ENCODE peak calls at places on chromosomes 7 and 10, in nine cellular contexts. J is hepatocyte, B is PC-9, E is ascending aorta, M is left ventricle myocardium inferior, G is IMR-90, Z is A549, I is Panc1, A is left lung. T is an unnamed sample.

GRCh38 chr7:44326261-44327125 is 1.1 kb upstream of the CAMK2B start:
- DNase-seq in A (peak; percentile 39), E (no peak), B (no peak), J (no peak), M (no peak), Z (no peak), G (no peak), I (no peak), T (no peak)

GRCh38 chr10:34884272-34884952 is 69.3 kb upstream of the PARD3 start:
- DNase-seq in Z (no peak), G (no peak), M (no peak), A (no peak), B (no peak), I (no peak), J (no peak), E (no peak), T (no peak)

GRCh38 chr7:42106562-42106961 is 130.4 kb downstream of the GLI3 start:
- DNase-seq in J (no peak), B (no peak), E (no peak), A (no peak), Z (no peak), I (no peak), G (no peak), M (no peak), T (no peak)

GRCh38 chr10:90417466-90418210 is 440.2 kb downstream of the HTR7 start:
- DNase-seq in I (no peak), A (no peak), J (no peak), B (no peak), E (no peak), Z (no peak), M (no peak), G (peak; percentile 41), T (no peak)

GRCh38 chr10:94308866-94309265 is 53.9 kb downstream of the NOC3L start:
- DNase-seq in E (no peak), Z (no peak), I (no peak), B (no peak), A (no peak), M (no peak), J (no peak), G (peak; percentile 15), T (no peak)

GRCh38 chr10:69728335-69728861 is 73.3 kb upstream of the COL13A1 start:
- DNase-seq in M (no peak), E (no peak), J (peak; percentile 36), A (no peak), B (peak; percentile 32), G (peak; percentile 80), I (no peak), Z (no peak), T (no peak)

GRCh38 chr7:80240265-80241025 is 105.8 kb downstream of the GNAI1 start:
- DNase-seq in I (no peak), A (no peak), E (no peak), J (no peak), M (no peak), G (peak; percentile 85), B (no peak), Z (no peak), T (no peak)

GRCh38 chr7:159015081-159015893 is 129.4 kb downstream of the VIPR2 start:
- DNase-seq in G (no peak), A (peak; percentile 66), E (peak; percentile 93), Z (peak; percentile 62), M (peak; percentile 81), B (no peak), J (peak; percentile 58), I (no peak), T (no peak)

GRCh38 chr7:95933618-95934017 is 161.3 kb downstream of the DYNC1I1 start:
- DNase-seq in J (no peak), M (no peak), Z (no peak), I (no peak), A (no peak), B (no peak), G (no peak), E (no peak), T (no peak)

GRCh38 chr10:5942001-5942400 is 35.3 kb downstream of the IL15RA start:
- DNase-seq in J (no peak), G (no peak), B (no peak), M (no peak), E (no peak), Z (no peak), A (no peak), I (no peak), T (no peak)

GRCh38 chr10:1278304-1278703 is 222.1 kb downstream of the WDR37 start:
- DNase-seq in J (no peak), Z (no peak), A (no peak), E (no peak), I (no peak), B (no peak), M (no peak), G (no peak), T (no peak)

GRCh38 chr7:116455009-116455408 is 44.5 kb upstream of the CAV2 start:
- DNase-seq in G (peak; percentile 87), Z (no peak), B (no peak), A (no peak), M (no peak), E (no peak), I (peak; percentile 45), J (no peak), T (no peak)

GRCh38 chr7:76512941-76513816 is 2.8 kb downstream of the UPK3B start:
- DNase-seq in M (no peak), G (no peak), B (no peak), I (no peak), A (peak; percentile 69), J (peak; percentile 13), Z (peak; percentile 68), E (no peak), T (no peak)

DNA sequence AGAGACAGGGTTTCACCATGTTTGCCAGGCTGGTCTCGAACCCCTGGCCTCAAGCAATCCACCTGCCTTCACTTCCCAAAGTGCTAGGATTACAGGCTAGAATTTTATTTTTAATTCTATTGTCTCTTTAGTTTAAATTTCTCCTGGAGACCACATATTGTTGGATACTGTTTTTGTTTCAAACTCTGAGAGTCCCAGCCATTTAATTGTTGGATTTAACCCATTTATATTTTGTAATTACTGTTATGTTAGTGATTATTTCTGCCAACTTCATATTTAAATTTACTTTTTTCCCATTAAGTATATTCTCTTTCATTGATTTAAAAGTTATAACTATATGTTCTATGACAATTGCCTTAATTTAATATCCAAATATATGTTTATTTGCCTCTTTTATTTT is 185.6 kb downstream of the ZNF248 start:
- DNase-seq in A (no peak), B (no peak), Z (no peak), M (no peak), J (no peak), I (no peak), E (no peak), G (no peak), T (no peak)
- TF ChIP-seq CTCF in A (no peak), B (no peak), Z (no peak), M (no peak), J (no peak), I (no peak), E (no peak), G (no peak), T (no peak)

DNA sequence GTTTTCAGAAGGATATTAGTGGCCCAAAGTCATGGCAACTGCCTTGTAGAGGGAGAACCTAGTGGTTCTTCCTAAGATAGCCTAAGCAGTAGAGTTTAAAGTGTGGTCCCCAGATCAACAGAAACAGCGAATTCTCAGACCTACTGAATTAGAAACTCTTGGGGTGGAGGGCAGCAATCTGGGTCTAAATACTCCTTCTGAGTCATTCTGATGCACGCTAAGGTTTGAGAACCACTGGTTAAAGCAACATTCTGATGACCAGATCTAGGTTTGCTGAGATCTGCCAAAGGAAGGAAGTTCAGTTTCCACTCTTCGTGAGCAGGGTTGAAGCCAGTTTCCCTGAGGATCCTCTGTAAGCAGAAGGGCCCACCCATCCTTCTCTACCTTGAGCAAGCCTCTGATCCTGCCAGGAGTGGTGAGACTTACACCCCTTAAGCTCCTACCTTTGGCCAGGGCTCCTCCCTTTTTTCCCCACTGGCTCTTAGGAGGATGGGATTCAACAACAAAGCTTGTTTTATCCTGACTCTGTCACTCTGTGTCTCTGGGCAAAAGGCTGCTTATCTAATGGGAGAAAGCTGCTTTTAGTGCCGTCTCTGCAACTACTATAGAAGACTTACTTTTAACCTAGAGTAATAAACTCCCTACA is 26.8 kb upstream of the TRUB1 start:
- DNase-seq in I (no peak), J (no peak), M (no peak), A (no peak), Z (no peak), B (no peak), G (no peak), E (no peak), T (no peak)
- H3K27ac ChIP-seq in I (no peak overlapping the region), J (no peak overlapping the region), M (no peak overlapping the region), A (no peak overlapping the region), Z (no peak overlapping the region), B (no peak overlapping the region), G (no peak overlapping the region), E (no peak overlapping the region), T (no peak overlapping the region)

GRCh38 chr7:131013716-131014115 is 279.7 kb upstream of the KLF14 start:
- DNase-seq in A (no peak), M (no peak), I (no peak), G (no peak), E (no peak), Z (no peak), J (no peak), B (no peak), T (no peak)
- H3K4me1 ChIP-seq in A (peaks cover 48% of the 10 kb centered on the region), M (peaks cover 99% of the 10 kb centered on the region), I (peaks cover 61% of the 10 kb centered on the region), G (peaks cover 33% of the 10 kb centered on the region), E (peaks cover 55% of the 10 kb centered on the region), Z (peaks cover 83% of the 10 kb centered on the region), J (peaks cover 21% of the 10 kb centered on the region), B (peaks cover 99% of the 10 kb centered on the region), T (peaks cover 35% of the 10 kb centered on the region)

DNA sequence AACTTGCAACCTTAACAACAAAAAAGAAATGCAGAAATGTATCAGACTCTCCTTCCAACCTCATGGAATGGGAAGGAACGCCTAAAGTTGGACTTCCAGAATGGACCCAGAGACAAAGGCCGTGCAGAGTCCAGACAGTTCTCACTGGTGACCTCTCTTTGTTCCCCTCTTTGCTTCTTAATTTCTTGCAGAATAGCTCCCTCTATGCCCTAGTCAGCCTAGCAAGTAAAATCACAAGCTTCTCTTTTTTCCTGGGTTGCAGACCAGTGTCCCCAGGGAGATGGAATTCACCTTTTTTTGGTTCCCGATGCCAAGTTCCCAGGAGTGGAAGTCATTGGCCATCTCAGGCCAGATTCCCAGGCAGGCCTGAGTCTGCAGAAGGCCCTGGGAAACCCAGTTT is 278.0 kb downstream of the CCSER2 start:
- DNase-seq in Z (no peak), A (no peak), J (no peak), M (no peak), B (no peak), G (no peak), E (no peak), I (no peak), T (no peak)
- TF ChIP-seq CTCF in Z (no peak), A (no peak), J (no peak), M (no peak), B (no peak), G (no peak), E (no peak), I (no peak), T (no peak)

GRCh38 chr7:47185193-47185592 is 396.7 kb downstream of the TNS3 start:
- DNase-seq in A (no peak), J (no peak), B (no peak), G (no peak), I (no peak), E (no peak), M (peak; percentile 19), Z (no peak), T (no peak)
- H3K27ac ChIP-seq in A (no peak overlapping the region), J (no peak overlapping the region), B (no peak overlapping the region), G (no peak overlapping the region), I (no peak overlapping the region), E (peak overlapping the region; percentile 49), M (peak overlapping the region; percentile 78), Z (no peak overlapping the region), T (no peak overlapping the region)

GRCh38 chr7:151873402-151873965 is 3.4 kb downstream of the PRKAG2 start:
- DNase-seq in G (no peak), B (no peak), A (no peak), M (peak; percentile 67), E (no peak), I (no peak), J (no peak), Z (no peak), T (peak; percentile 46)
- H3K4me1 ChIP-seq in G (peaks cover 2% of the 10 kb centered on the region), B (peaks cover 6% of the 10 kb centered on the region), A (peaks cover 11% of the 10 kb centered on the region), M (peaks cover 85% of the 10 kb centered on the region), E (peaks cover 23% of the 10 kb centered on the region), I (peaks cover 3% of the 10 kb centered on the region), J (peaks cover 6% of the 10 kb centered on the region), Z (peaks cover 19% of the 10 kb centered on the region), T (peaks cover 41% of the 10 kb centered on the region)

T was measured in body of pancreas.